ENCODE peak calls at places on chromosomes 12 and 14, in ten cellular contexts. G, I, Z, Q, N, J, S, Y, D and E are unnamed samples.

GRCh38 chr14:100340454-100340813 is 17.3 kb downstream of the SLC25A47 start:
- DNase-seq in S (no peak), I (peak), N (no peak), J (no peak), Q (no peak), G (no peak), D (no peak), Y (no peak), Z (no peak), E (no peak)

GRCh38 chr12:85804663-85805062 is 31.5 kb downstream of the RASSF9 start:
- DNase-seq in N (no peak), I (no peak), J (peak), Y (no peak), Z (no peak), Q (no peak), S (no peak), G (peak), D (peak), E (no peak)

GRCh38 chr12:87756111-87756510 is 273.1 kb downstream of the C12orf50 start:
- DNase-seq in Y (no peak), G (no peak), D (peak), I (no peak), Z (no peak), S (no peak), Q (no peak), J (no peak), N (no peak), E (no peak)

GRCh38 chr14:30559638-30560071 is 697 bp downstream of the G2E3 start:
- DNase-seq in Y (no peak), N (no peak), S (no peak), J (peak), I (no peak), D (peak), G (peak), Z (peak), Q (peak), E (no peak)

GRCh38 chr12:121238604-121239334 is 28.8 kb downstream of the P2RX4 start:
- DNase-seq in Y (no peak), N (peak), J (no peak), S (no peak), D (no peak), I (no peak), Q (peak), G (no peak), Z (no peak), E (no peak)

GRCh38 chr14:74667758-74668157 is 45.1 kb downstream of the AREL1 start:
- DNase-seq in D (peak), I (no peak), Z (no peak), S (no peak), N (no peak), J (no peak), Y (no peak), Q (no peak), G (no peak), E (no peak)

GRCh38 chr14:71931492-71932228 is 569 bp upstream of the RGS6 start:
- DNase-seq in G (no peak), Q (peak), J (no peak), N (no peak), D (no peak), S (no peak), Z (peak), I (no peak), Y (no peak), E (peak)

GRCh38 chr12:105020241-105020962 is 34.3 kb downstream of the NOPCHAP1 start:
- DNase-seq in Q (no peak), G (no peak), S (no peak), N (no peak), I (no peak), J (no peak), Y (no peak), Z (no peak), D (no peak), E (no peak)

GRCh38 chr12:31518680-31519227 is 72.2 kb downstream of the DENND5B start:
- DNase-seq in G (no peak), Q (peak), Z (no peak), J (peak), S (no peak), Y (no peak), I (no peak), N (peak), D (peak), E (no peak)

GRCh38 chr14:89828473-89829200 is 125.9 kb downstream of the EFCAB11 start:
- DNase-seq in J (no peak), G (no peak), I (no peak), D (no peak), Q (no peak), Z (no peak), N (no peak), S (no peak), Y (no peak), E (no peak)

GRCh38 chr14:48731260-48731659 is 854.9 kb downstream of the RPS29 start:
- DNase-seq in I (no peak), Q (no peak), Y (no peak), G (no peak), Z (no peak), J (no peak), N (no peak), D (no peak), S (no peak), E (no peak)

GRCh38 chr12:120902846-120903381 is 1.2 kb downstream of the SPPL3 start:
- DNase-seq in G (no peak), Y (no peak), N (no peak), Z (no peak), D (no peak), S (no peak), J (no peak), Q (no peak), I (no peak), E (no peak)

GRCh38 chr14:20675669-20676068 is 8.7 kb upstream of the RNASE4 start:
- DNase-seq in G (peak), I (no peak), S (peak), Q (no peak), N (no peak), Y (no peak), D (no peak), J (no peak), Z (no peak), E (no peak)

GRCh38 chr14:51636109-51636508 is 15.6 kb upstream of the FRMD6 start:
- DNase-seq in J (no peak), Q (no peak), G (no peak), Z (no peak), D (no peak), N (no peak), Y (no peak), I (no peak), S (no peak), E (no peak)
- TF ChIP-seq CTCF in J (no peak), Q (no peak), G (no peak), Z (no peak), D (no peak), N (no peak), Y (no peak), I (no peak), S (no peak), E (no peak)

GRCh38 chr12:111157486-111157885 is 211.4 kb downstream of the PHETA1 start:
- DNase-seq in I (no peak), Z (no peak), S (no peak), D (no peak), Q (no peak), G (no peak), J (no peak), Y (no peak), N (no peak), E (no peak)

GRCh38 chr12:111154180-111154579 is 214.7 kb downstream of the PHETA1 start:
- DNase-seq in Z (no peak), Y (no peak), J (no peak), Q (peak), G (no peak), N (no peak), I (no peak), S (no peak), D (no peak), E (no peak)

GRCh38 chr12:111155020-111155419 is 213.9 kb downstream of the PHETA1 start:
- DNase-seq in I (no peak), G (no peak), Z (no peak), S (no peak), J (no peak), N (no peak), Y (no peak), Q (no peak), D (no peak), E (no peak)

GRCh38 chr12:111155521-111155920 is 213.4 kb downstream of the PHETA1 start:
- DNase-seq in D (no peak), I (no peak), Q (no peak), Z (no peak), S (no peak), N (no peak), J (no peak), G (no peak), Y (no peak), E (no peak)

GRCh38 chr12:111156304-111156703 is 212.6 kb downstream of the PHETA1 start:
- DNase-seq in J (peak), Q (no peak), N (no peak), I (no peak), G (no peak), Y (no peak), D (no peak), S (no peak), Z (no peak), E (no peak)
- TF ChIP-seq CTCF in J (no peak), Q (no peak), N (no peak), I (no peak), G (no peak), Y (no peak), D (no peak), S (no peak), Z (no peak), E (no peak)

GRCh38 chr14:60488175-60488574 is 2.3 kb upstream of the C14orf39 start:
- DNase-seq in Y (no peak), Q (no peak), Z (no peak), I (no peak), J (no peak), S (no peak), G (no peak), D (no peak), N (no peak), E (no peak)
- TF ChIP-seq CTCF in Y (no peak), Q (peak), Z (no peak), I (peak), J (peak), S (no peak), G (no peak), D (peak), N (no peak), E (no peak)

DNA sequence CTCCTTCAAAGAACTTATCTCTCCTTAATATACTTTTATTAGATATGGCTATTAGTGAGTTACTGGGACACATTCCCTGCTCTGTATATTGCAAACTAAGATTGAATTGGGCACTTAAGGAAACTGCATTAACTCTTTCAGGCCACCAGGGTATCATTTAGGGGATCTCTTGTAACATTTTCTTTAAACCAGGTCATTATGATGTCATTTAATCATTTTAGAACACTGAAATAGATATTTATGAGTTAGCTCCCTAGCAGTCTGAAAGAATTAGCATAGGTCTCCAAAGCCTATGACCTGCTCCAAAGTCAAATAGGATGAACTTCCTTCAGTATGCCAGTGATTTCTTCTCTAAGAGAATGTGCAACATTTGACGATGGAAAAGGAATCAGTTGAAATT is 506.9 kb downstream of the FOXG1 start:
- DNase-seq in J (no peak), Q (no peak), N (no peak), D (no peak), Y (no peak), G (no peak), Z (no peak), I (no peak), S (no peak), E (no peak)
- TF ChIP-seq CTCF in J (no peak), Q (peak), N (peak), D (peak), Y (no peak), G (no peak), Z (no peak), I (no peak), S (no peak), E (no peak)

GRCh38 chr12:63752283-63752682 is 27.4 kb upstream of the RXYLT1 start:
- DNase-seq in N (no peak), Q (no peak), Z (no peak), I (no peak), Y (no peak), D (no peak), J (no peak), S (no peak), G (peak), E (no peak)
- TF ChIP-seq CTCF in N (no peak), Q (no peak), Z (no peak), I (no peak), Y (no peak), D (no peak), J (no peak), S (no peak), G (no peak), E (no peak)

GRCh38 chr12:9132008-9132535 is 16.4 kb upstream of the A2M start:
- DNase-seq in I (peak), Y (no peak), N (no peak), Q (no peak), D (no peak), Z (no peak), S (no peak), G (no peak), J (no peak), E (no peak)

GRCh38 chr12:9130244-9130643 is 14.5 kb upstream of the A2M start:
- DNase-seq in Y (no peak), J (no peak), G (no peak), Z (no peak), D (no peak), N (no peak), S (no peak), Q (no peak), I (no peak), E (no peak)

GRCh38 chr12:9127484-9127883 is 11.8 kb upstream of the A2M start:
- DNase-seq in D (no peak), N (no peak), Q (no peak), Y (no peak), Z (no peak), I (peak), J (no peak), S (no peak), G (no peak), E (no peak)

GRCh38 chr12:9124346-9125031 is 8.8 kb upstream of the A2M start:
- DNase-seq in N (peak), I (peak), Y (no peak), Q (no peak), J (no peak), D (no peak), G (no peak), Z (no peak), S (no peak), E (no peak)

DNA sequence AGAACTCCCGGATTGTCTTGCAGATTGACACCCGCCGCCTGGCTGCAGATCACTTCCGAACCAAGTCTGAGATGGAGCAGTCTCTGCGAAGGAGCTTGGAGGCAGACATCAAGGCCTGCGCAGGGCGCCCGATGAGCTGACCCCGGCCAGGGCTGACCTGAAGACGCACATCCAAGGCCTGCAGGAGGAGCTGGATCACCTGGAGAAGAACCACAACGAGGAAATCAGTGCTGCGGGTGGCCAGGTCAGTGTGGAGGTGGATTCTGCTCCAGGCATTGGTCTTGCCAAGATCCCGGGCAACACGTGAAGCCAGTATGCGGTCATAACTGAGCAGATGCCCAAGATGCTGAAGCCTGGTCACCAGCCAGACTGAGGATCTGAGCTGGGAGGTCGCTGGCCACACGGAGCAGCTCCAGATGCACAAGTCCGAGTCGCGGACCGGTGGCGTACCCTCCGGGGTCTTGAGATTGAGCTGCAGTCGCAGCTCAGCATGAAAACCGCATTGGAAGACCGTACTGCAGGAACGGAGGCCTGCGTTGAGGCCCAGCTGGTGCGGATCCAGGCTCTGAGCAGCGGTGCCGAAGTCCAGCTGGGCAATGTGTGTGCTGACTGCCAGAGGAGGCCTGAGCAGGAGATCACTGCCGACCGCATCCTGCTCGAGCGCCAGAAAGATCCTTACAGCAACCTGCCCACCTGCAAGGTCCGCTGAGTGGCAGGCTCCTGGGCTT is 12.4 kb upstream of the A2M start:
- DNase-seq in Z (no peak), J (no peak), Y (no peak), I (peak), N (no peak), G (no peak), S (no peak), D (no peak), Q (no peak), E (no peak)
- TF ChIP-seq CTCF in Z (no peak), J (no peak), Y (no peak), I (no peak), N (no peak), G (no peak), S (no peak), D (no peak), Q (no peak), E (no peak)